ENCODE peak calls at places on chromosome 13, in nine cellular contexts. Y is PC-9, H is MM.1S, V is heart left ventricle, Q is LNCaP clone FGC, L is coronary artery, W is body of pancreas, K is tibial nerve, J is fibroblast of pulmonary artery. E is an unnamed sample.

GRCh38 chr13:24618219-24618955 is 61.8 kb upstream of the ATP12A start:
- DNase-seq in Y (no peak), H (no peak), V (no peak), Q (no peak), L (no peak), W (no peak), K (no peak), J (no peak), E (no peak)

GRCh38 chr13:36192166-36192565 is 22.2 kb downstream of the SOHLH2 start:
- DNase-seq in Y (no peak), H (peak), V (no peak), Q (no peak), L (no peak), W (no peak), K (no peak), J (peak), E (no peak)

GRCh38 chr13:32910530-32910929 is 105.7 kb upstream of the KL start:
- DNase-seq in Y (no peak), H (no peak), V (no peak), Q (no peak), L (no peak), W (no peak), K (no peak), J (no peak), E (no peak)

GRCh38 chr13:76350399-76350798 is 535.8 kb downstream of the KCTD12 start:
- DNase-seq in Y (no peak), H (no peak), V (no peak), Q (no peak), L (no peak), W (peak), K (no peak), J (peak), E (no peak)

GRCh38 chr13:45349438-45349837 is 8.5 kb upstream of the TPT1 start:
- DNase-seq in Y (no peak), H (no peak), V (no peak), Q (no peak), L (no peak), W (no peak), K (no peak), J (peak), E (no peak)

GRCh38 chr13:114120486-114121430 is 11.7 kb downstream of the RASA3 start:
- DNase-seq in Y (no peak), H (no peak), V (no peak), Q (no peak), L (no peak), W (no peak), K (no peak), J (no peak), E (no peak)

GRCh38 chr13:78409172-78409571 is 194.2 kb downstream of the POU4F1 start:
- DNase-seq in Y (no peak), H (peak), V (no peak), Q (no peak), L (no peak), W (no peak), K (no peak), J (no peak), E (no peak)

GRCh38 chr13:112580211-112580610 is 7.7 kb downstream of the TUBGCP3 start:
- DNase-seq in Y (no peak), H (no peak), V (no peak), Q (no peak), L (no peak), W (no peak), K (no peak), J (no peak), E (no peak)

GRCh38 chr13:30870049-30870884 is 35.8 kb upstream of the MEDAG start:
- DNase-seq in Y (peak), H (peak), V (peak), Q (no peak), L (peak), W (peak), K (peak), J (peak), E (no peak)

GRCh38 chr13:75879656-75880055 is 243.5 kb downstream of the LMO7 start:
- DNase-seq in Y (no peak), H (no peak), V (no peak), Q (no peak), L (no peak), W (no peak), K (no peak), J (no peak), E (no peak)

GRCh38 chr13:50152655-50153309 is 137.5 kb downstream of the KCNRG start:
- DNase-seq in Y (no peak), H (peak), V (no peak), Q (no peak), L (no peak), W (no peak), K (no peak), J (no peak), E (no peak)

GRCh38 chr13:79481685-79482052 is 714 bp downstream of the NDFIP2 start:
- DNase-seq in Y (peak), H (peak), V (no peak), Q (no peak), L (no peak), W (peak), K (no peak), J (no peak), E (no peak)

GRCh38 chr13:58869566-58869965 is 1238.0 kb downstream of the PCDH17 start:
- DNase-seq in Y (no peak), H (no peak), V (no peak), Q (no peak), L (no peak), W (no peak), K (no peak), J (no peak), E (no peak)

GRCh38 chr13:113448545-113448884 is 4.8 kb downstream of the ADPRHL1 start:
- DNase-seq in Y (peak), H (no peak), V (peak), Q (peak), L (no peak), W (peak), K (no peak), J (no peak), E (no peak)

GRCh38 chr13:23631676-23632622 is 61.7 kb downstream of the TNFRSF19 start:
- DNase-seq in Y (no peak), H (no peak), V (no peak), Q (no peak), L (no peak), W (no peak), K (no peak), J (peak), E (no peak)

GRCh38 chr13:79901336-79901735 is 420.4 kb downstream of the NDFIP2 start:
- DNase-seq in Y (no peak), H (no peak), V (no peak), Q (no peak), L (no peak), W (no peak), K (no peak), J (peak), E (no peak)

GRCh38 chr13:45055198-45055901 is 65.0 kb upstream of the GTF2F2 start:
- DNase-seq in Y (peak), H (no peak), V (no peak), Q (no peak), L (no peak), W (no peak), K (no peak), J (peak), E (peak)

GRCh38 chr13:37241786-37242185 is 136.3 kb upstream of the CSNK1A1L start:
- DNase-seq in Y (no peak), H (no peak), V (no peak), Q (no peak), L (no peak), W (no peak), K (no peak), J (peak), E (no peak)

GRCh38 chr13:76663941-76664340 is 222.3 kb downstream of the KCTD12 start:
- DNase-seq in Y (no peak), H (no peak), V (no peak), Q (no peak), L (no peak), W (no peak), K (no peak), J (peak), E (no peak)

GRCh38 chr13:79451500-79451962 is 29.4 kb upstream of the NDFIP2 start:
- DNase-seq in Y (peak), H (peak), V (peak), Q (no peak), L (no peak), W (no peak), K (no peak), J (peak), E (peak)

GRCh38 chr13:36673838-36674326 is at the start of gene SERTM1:
- DNase-seq in Y (no peak), H (no peak), V (peak), Q (no peak), L (no peak), W (no peak), K (no peak), J (peak), E (no peak)

GRCh38 chr13:39317284-39317683 is 279.0 kb downstream of the NHLRC3 start:
- DNase-seq in Y (no peak), H (no peak), V (peak), Q (no peak), L (no peak), W (no peak), K (peak), J (peak), E (no peak)

GRCh38 chr13:49670828-49671227 is 20.5 kb downstream of the EBPL start:
- DNase-seq in Y (no peak), H (no peak), V (no peak), Q (no peak), L (no peak), W (no peak), K (no peak), J (no peak), E (no peak)

GRCh38 chr13:63501702-63502101 is 2086.1 kb upstream of the PCDH20 start:
- DNase-seq in Y (no peak), H (no peak), V (no peak), Q (no peak), L (no peak), W (no peak), K (no peak), J (peak), E (peak)

GRCh38 chr13:26988059-26988769 is 183.4 kb downstream of the USP12 start:
- DNase-seq in Y (no peak), H (no peak), V (no peak), Q (no peak), L (no peak), W (peak), K (no peak), J (no peak), E (no peak)

GRCh38 chr13:39311619-39312018 is 273.4 kb downstream of the NHLRC3 start:
- DNase-seq in Y (peak), H (no peak), V (peak), Q (no peak), L (peak), W (no peak), K (no peak), J (peak), E (no peak)

GRCh38 chr13:112747256-112747655 is 57.4 kb downstream of the ATP11A start:
- DNase-seq in Y (no peak), H (no peak), V (no peak), Q (no peak), L (no peak), W (peak), K (no peak), J (no peak), E (no peak)

GRCh38 chr13:110920038-110920437 is 5.2 kb upstream of the ANKRD10 start:
- DNase-seq in Y (no peak), H (no peak), V (peak), Q (no peak), L (no peak), W (peak), K (no peak), J (no peak), E (no peak)

GRCh38 chr13:44425041-44425814 is 51.6 kb downstream of the SERP2 start:
- DNase-seq in Y (no peak), H (no peak), V (no peak), Q (no peak), L (no peak), W (no peak), K (no peak), J (no peak), E (no peak)

GRCh38 chr13:101390461-101390860 is 25.8 kb downstream of the NALCN start:
- DNase-seq in Y (no peak), H (no peak), V (no peak), Q (no peak), L (no peak), W (no peak), K (no peak), J (peak), E (peak)

GRCh38 chr13:48626726-48627451 is 26.8 kb upstream of the CYSLTR2 start:
- DNase-seq in Y (no peak), H (no peak), V (no peak), Q (no peak), L (no peak), W (no peak), K (no peak), J (peak), E (no peak)

GRCh38 chr13:41132512-41133152 is at the start of gene KBTBD6:
- DNase-seq in Y (peak), H (peak), V (peak), Q (peak), L (peak), W (peak), K (peak), J (peak), E (peak)

GRCh38 chr13:41127746-41128145 is 4.9 kb downstream of the KBTBD6 start:
- DNase-seq in Y (no peak), H (no peak), V (no peak), Q (no peak), L (no peak), W (no peak), K (no peak), J (no peak), E (no peak)

GRCh38 chr13:41133951-41134350 is 1.3 kb upstream of the KBTBD6 start:
- DNase-seq in Y (no peak), H (no peak), V (no peak), Q (no peak), L (no peak), W (no peak), K (no peak), J (no peak), E (no peak)

DNA sequence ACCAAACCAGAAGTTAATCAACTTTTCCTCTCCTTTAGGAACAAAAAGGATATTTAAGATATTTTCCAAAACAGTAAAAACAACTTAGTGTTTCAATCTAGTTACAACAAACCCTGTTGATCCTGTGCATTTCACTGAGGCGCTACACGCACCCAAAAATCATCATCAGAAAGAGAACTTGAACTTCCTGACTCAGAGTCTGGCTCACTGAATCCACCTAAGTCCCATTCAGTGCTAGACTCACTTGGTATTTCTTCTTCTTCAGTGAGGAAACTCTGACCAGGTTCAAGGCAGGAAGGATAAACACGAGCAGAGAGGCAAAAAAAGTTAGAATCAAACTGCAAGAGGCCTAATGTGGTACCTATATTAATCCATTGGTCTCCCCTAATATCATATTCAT is 2.2 kb downstream of the KBTBD6 start:
- DNase-seq in Y (no peak), H (no peak), V (no peak), Q (no peak), L (no peak), W (no peak), K (no peak), J (no peak), E (no peak)
- H3K4me3 ChIP-seq in Y (no peak), H (no peak), V (no peak), Q (no peak), L (peak), W (no peak), K (no peak), J (no peak), E (no peak)

GRCh38 chr13:51347099-51347498 is 7.6 kb downstream of the SERPINE3 start:
- DNase-seq in Y (no peak), H (no peak), V (no peak), Q (no peak), L (no peak), W (no peak), K (no peak), J (no peak), E (no peak)

GRCh38 chr13:51342706-51343105 is 3.2 kb downstream of the SERPINE3 start:
- DNase-seq in Y (no peak), H (no peak), V (no peak), Q (no peak), L (no peak), W (no peak), K (no peak), J (peak), E (no peak)

GRCh38 chr13:51346397-51346796 is 6.9 kb downstream of the SERPINE3 start:
- DNase-seq in Y (no peak), H (no peak), V (no peak), Q (no peak), L (no peak), W (no peak), K (no peak), J (no peak), E (no peak)

GRCh38 chr13:51349016-51349415 is 9.5 kb downstream of the SERPINE3 start:
- DNase-seq in Y (no peak), H (no peak), V (no peak), Q (no peak), L (no peak), W (no peak), K (no peak), J (peak), E (no peak)

DNA sequence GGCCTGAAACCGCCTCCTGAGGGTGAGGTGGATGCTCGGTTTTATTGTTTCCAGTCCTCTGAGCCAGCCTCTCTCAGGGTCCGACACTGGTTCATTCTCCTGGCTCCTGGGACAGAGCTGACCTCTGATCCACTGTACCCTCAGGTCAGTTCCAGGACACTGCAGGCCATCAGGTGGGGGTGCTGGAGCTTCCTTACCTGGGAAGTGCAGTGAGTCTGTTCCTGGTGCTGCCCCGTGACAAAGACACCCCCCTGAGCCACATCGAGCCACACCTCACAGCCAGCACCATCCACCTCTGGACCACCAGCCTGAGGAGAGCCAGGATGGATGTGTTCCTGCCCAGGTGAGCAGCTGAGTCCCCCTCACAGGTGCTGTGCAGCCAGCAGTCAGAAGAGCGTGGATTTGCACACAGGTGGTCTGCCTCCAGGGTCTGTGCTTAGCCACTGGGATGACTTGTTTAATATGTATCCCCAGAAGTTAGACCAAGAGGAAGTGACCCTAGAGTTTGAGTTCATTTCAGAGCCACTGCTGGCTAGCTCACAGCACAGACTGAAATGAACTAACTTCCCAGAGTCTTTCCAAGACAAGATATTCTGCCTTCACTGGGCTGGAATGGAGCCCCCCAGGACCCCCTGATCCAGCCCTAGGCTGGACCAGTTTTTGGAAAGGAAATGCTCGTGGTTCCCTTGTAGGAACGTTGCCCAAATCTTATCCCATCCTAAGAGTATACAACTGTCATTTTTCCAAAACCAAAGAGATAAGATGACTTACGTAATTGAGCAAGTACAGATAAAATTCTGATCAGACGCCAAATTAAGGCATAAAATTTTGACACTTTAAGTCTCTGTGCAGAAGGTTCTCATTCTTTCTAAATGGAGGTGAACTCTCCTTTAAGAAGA is 8.8 kb downstream of the SERPINE3 start:
- DNase-seq in Y (no peak), H (no peak), V (no peak), Q (no peak), L (no peak), W (no peak), K (no peak), J (no peak), E (no peak)
- TF ChIP-seq CTCF in Y (no peak), H (no peak), V (no peak), Q (no peak), L (no peak), W (no peak), K (no peak), J (no peak), E (no peak)

GRCh38 chr13:43193789-43194188 is 170.4 kb downstream of the DNAJC15 start:
- DNase-seq in Y (no peak), H (no peak), V (no peak), Q (no peak), L (no peak), W (no peak), K (no peak), J (no peak), E (no peak)

GRCh38 chr13:43196171-43196611 is 172.8 kb downstream of the DNAJC15 start:
- DNase-seq in Y (no peak), H (no peak), V (peak), Q (no peak), L (no peak), W (no peak), K (no peak), J (peak), E (no peak)

GRCh38 chr13:43195112-43195511 is 171.7 kb downstream of the DNAJC15 start:
- DNase-seq in Y (no peak), H (no peak), V (no peak), Q (no peak), L (no peak), W (no peak), K (no peak), J (no peak), E (no peak)

GRCh38 chr13:43195551-43195950 is 172.2 kb downstream of the DNAJC15 start:
- DNase-seq in Y (no peak), H (no peak), V (no peak), Q (no peak), L (no peak), W (no peak), K (no peak), J (no peak), E (no peak)

DNA sequence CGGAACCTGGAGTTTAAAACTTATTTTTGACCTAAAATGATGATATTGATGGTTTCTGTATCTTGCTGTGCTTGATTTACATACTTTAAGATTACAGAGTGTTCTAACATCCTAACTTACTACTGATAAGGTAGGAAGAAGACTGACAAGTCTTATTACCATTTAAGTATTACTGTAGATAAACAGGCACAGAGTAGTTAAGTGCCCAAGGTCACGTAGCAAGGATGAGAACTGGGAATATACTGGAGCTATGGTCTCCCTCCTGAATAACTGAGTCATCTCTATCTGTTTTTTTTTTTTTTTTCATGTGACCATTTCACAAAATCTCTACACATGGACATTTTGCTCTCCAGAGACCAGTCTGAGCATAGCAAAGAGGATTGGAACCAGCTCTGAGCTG is 173.4 kb downstream of the DNAJC15 start:
- DNase-seq in Y (no peak), H (no peak), V (no peak), Q (no peak), L (no peak), W (no peak), K (no peak), J (no peak), E (no peak)
- H3K4me3 ChIP-seq in Y (no peak), H (no peak), V (no peak), Q (no peak), L (no peak), W (no peak), K (no peak), J (no peak), E (no peak)

GRCh38 chr13:99425485-99426341 is 75.6 kb upstream of the TM9SF2 start:
- DNase-seq in Y (no peak), H (peak), V (no peak), Q (no peak), L (peak), W (no peak), K (no peak), J (no peak), E (no peak)

GRCh38 chr13:99421758-99422555 is 79.3 kb upstream of the TM9SF2 start:
- DNase-seq in Y (no peak), H (no peak), V (no peak), Q (no peak), L (no peak), W (no peak), K (no peak), J (no peak), E (no peak)

GRCh38 chr13:99422556-99423220 is 78.6 kb upstream of the TM9SF2 start:
- DNase-seq in Y (no peak), H (no peak), V (no peak), Q (no peak), L (no peak), W (no peak), K (no peak), J (no peak), E (no peak)

GRCh38 chr13:99429670-99430069 is 71.6 kb upstream of the TM9SF2 start:
- DNase-seq in Y (no peak), H (no peak), V (no peak), Q (no peak), L (no peak), W (no peak), K (no peak), J (no peak), E (no peak)

DNA sequence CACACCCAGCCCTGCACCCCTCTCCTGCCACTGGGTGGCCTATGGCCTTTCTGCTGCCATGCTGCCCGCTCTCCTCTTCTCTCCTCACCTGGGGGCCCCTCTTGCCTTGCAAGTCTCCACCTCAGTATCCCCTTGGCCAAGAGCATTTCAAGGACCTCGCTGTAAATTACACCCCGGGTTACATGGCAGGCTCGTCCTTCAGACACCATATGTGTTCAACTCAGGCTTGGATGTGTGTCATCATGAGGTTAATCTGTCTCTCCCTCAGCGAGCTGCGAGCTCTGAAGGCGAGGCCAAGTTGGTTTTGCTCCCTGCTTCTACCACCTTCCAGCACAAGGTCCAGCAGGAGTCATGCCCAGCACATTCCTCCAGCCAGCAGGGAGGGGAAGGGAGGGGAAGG is 74.8 kb upstream of the TM9SF2 start:
- DNase-seq in Y (no peak), H (no peak), V (no peak), Q (no peak), L (peak), W (no peak), K (no peak), J (no peak), E (no peak)
- TF ChIP-seq CTCF in Y (no peak), H (no peak), V (no peak), Q (no peak), L (no peak), W (no peak), K (no peak), J (no peak), E (no peak)

E was measured in kidney epithelial cell.